ENCODE peak calls at places on chromosomes 6 and 20, in five cellular contexts. W, M, U, Z and R are unnamed samples.

GRCh38 chr6:11232968-11233626 is 629 bp upstream of the NEDD9 start:
- DNase-seq in W (peak; percentile 44), M (no peak), U (peak; percentile 22), Z (no peak), R (no peak)

GRCh38 chr6:22102671-22103070 is 194.2 kb downstream of the PRL start:
- DNase-seq in W (peak; percentile 37), M (no peak), U (peak; percentile 27), Z (no peak), R (no peak)

GRCh38 chr6:91569071-91569470 is 982.2 kb upstream of the MAP3K7 start:
- DNase-seq in W (no peak), M (no peak), U (peak; percentile 53), Z (no peak), R (no peak)

GRCh38 chr6:157459327-157459726 is 78.3 kb downstream of the ZDHHC14 start:
- DNase-seq in W (no peak), M (no peak), U (no peak), Z (no peak), R (no peak)

GRCh38 chr20:39190666-39191570 is 228.8 kb downstream of the DHX35 start:
- DNase-seq in W (peak; percentile 88), M (no peak), U (peak; percentile 44), Z (no peak), R (no peak)

GRCh38 chr6:151313060-151313459 is 73.3 kb downstream of the AKAP12 start:
- DNase-seq in W (no peak), M (no peak), U (no peak), Z (no peak), R (no peak)

GRCh38 chr6:108423982-108424695 is 129.3 kb downstream of the AFG1L start:
- DNase-seq in W (peak; percentile 19), M (no peak), U (no peak), Z (no peak), R (no peak)

GRCh38 chr6:116616757-116617093 is 446 bp downstream of the RSPH4A start:
- DNase-seq in W (peak; percentile 60), M (no peak), U (no peak), Z (no peak), R (no peak)

GRCh38 chr20:3811421-3812258 is 8.7 kb upstream of the AP5S1 start:
- DNase-seq in W (peak; percentile 98), M (peak; percentile 91), U (peak; percentile 99), Z (peak; percentile 92), R (peak; percentile 98)

GRCh38 chr20:38658879-38659612 is 57.4 kb downstream of the ARHGAP40 start:
- DNase-seq in W (peak; percentile 42), M (no peak), U (no peak), Z (no peak), R (no peak)

GRCh38 chr6:73236147-73236750 is 11.0 kb upstream of the KHDC1L start:
- DNase-seq in W (peak; percentile 96), M (no peak), U (peak; percentile 97), Z (no peak), R (no peak)

GRCh38 chr6:135018961-135019360 is 35.7 kb downstream of the HBS1L start:
- DNase-seq in W (no peak), M (no peak), U (no peak), Z (no peak), R (no peak)

GRCh38 chr6:109466212-109466923 is 10.8 kb upstream of the MICAL1 start:
- DNase-seq in W (no peak), M (no peak), U (no peak), Z (no peak), R (no peak)

GRCh38 chr6:109467696-109468095 is 12.1 kb upstream of the MICAL1 start:
- DNase-seq in W (no peak), M (no peak), U (peak; percentile 55), Z (no peak), R (no peak)

GRCh38 chr6:109469591-109470189 is 13.3 kb downstream of the ZBTB24 start:
- DNase-seq in W (no peak), M (no peak), U (no peak), Z (no peak), R (no peak)

GRCh38 chr6:109461733-109462526 is 6.4 kb upstream of the MICAL1 start:
- DNase-seq in W (peak; percentile 23), M (no peak), U (no peak), Z (no peak), R (no peak)

DNA sequence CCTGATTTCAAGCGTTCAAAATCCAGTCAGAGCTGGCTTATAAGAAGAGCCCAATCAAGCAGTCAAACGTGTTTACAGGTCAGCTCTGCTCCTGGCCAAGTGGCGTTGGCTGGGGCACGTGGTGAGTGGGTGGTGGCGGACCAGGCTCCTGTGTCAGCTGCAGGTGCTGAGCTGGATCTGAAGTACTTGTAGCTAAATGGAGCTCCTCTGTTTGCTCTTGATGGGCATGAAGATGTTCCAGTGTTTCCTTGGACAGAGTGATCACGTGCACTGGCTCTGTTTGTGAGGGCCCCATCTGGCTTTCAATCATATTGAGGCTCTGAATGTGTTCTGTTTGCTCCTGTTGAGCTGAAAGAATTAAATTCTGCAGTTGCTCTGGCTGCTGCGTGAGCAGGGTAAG is 10.2 kb upstream of the MICAL1 start:
- DNase-seq in W (no peak), M (no peak), U (no peak), Z (no peak), R (no peak)
- H3K27ac ChIP-seq in W (no peak overlapping the region), M (no peak overlapping the region), U (no peak overlapping the region), Z (no peak overlapping the region), R (no peak overlapping the region)

DNA sequence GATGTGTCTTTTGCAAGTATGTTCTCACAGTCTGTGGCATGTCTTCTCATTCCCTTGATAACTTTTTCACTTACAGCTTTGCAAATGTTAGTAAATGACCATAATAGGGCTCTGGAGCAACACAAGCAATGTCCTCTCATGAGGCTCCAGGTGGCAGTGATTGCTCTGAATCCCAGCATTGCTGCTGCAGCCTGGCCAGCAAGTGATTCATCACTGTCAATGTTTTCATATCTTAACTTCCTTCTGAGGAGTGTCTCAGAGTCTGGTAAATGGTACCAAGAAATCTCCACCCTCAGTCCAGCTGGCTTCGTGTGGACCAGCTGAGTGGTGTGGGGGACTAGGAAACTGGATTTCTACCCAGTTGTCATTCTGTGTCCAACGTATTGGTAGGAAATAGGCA is 139.6 kb downstream of the MYLK4 start:
- DNase-seq in W (no peak), M (no peak), U (no peak), Z (no peak), R (no peak)
- H3K27ac ChIP-seq in W (no peak overlapping the region), M (no peak overlapping the region), U (no peak overlapping the region), Z (no peak overlapping the region), R (no peak overlapping the region)

GRCh38 chr20:58886546-58886945 is 34.0 kb downstream of the GNAS start:
- DNase-seq in W (no peak), M (no peak), U (no peak), Z (no peak), R (no peak)

GRCh38 chr20:58889334-58890072 is 37.0 kb downstream of the GNAS start:
- DNase-seq in W (peak; percentile 56), M (no peak), U (no peak), Z (no peak), R (peak; percentile 68)

GRCh38 chr20:58890073-58890453 is 37.5 kb downstream of the GNAS start:
- DNase-seq in W (no peak), M (no peak), U (no peak), Z (no peak), R (no peak)

GRCh38 chr20:58888521-58889333 is 36.2 kb downstream of the GNAS start:
- DNase-seq in W (peak; percentile 89), M (peak; percentile 79), U (peak; percentile 72), Z (peak; percentile 38), R (peak; percentile 70)

DNA sequence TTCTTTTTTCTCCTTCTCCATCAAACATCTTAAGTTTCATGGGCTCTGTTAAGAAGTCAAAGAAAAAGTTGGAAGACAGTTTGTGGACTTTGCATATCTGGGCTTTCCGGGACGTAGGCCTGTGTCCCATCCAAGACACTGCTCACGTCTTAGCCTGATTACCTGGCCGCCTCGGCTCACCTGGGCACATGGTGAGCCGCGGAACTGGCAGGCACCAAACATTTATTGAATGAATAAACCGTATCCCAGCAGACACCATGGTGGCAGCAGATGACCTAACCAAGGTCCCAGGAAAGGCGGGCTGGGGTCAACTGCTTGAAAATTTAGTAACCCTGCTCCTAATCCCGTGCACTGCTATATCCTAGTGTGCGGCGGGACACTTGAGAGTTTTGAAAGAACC is 35.6 kb downstream of the GNAS start:
- DNase-seq in W (no peak), M (no peak), U (no peak), Z (no peak), R (no peak)
- H3K27ac ChIP-seq in W (no peak overlapping the region), M (peak overlapping the region; percentile 72), U (no peak overlapping the region), Z (peak overlapping the region; percentile 29), R (peak overlapping the region; percentile 100)

GRCh38 chr6:166046232-166046631 is 121.4 kb downstream of the TBXT start:
- DNase-seq in W (peak; percentile 94), M (no peak), U (peak; percentile 96), Z (no peak), R (no peak)
- H3K27ac ChIP-seq in W (peak overlapping the region; percentile 58), M (no peak overlapping the region), U (peak overlapping the region; percentile 85), Z (no peak overlapping the region), R (no peak overlapping the region)

GRCh38 chr6:24908555-24908954 is 27.2 kb downstream of the RIPOR2 start:
- DNase-seq in W (peak; percentile 55), M (no peak), U (peak; percentile 20), Z (no peak), R (no peak)

GRCh38 chr6:24906314-24906713 is 29.4 kb downstream of the RIPOR2 start:
- DNase-seq in W (no peak), M (no peak), U (no peak), Z (no peak), R (no peak)

GRCh38 chr6:24909281-24910216 is 26.2 kb downstream of the RIPOR2 start:
- DNase-seq in W (peak; percentile 34), M (no peak), U (no peak), Z (no peak), R (no peak)

GRCh38 chr6:24910331-24910849 is 25.4 kb downstream of the RIPOR2 start:
- DNase-seq in W (peak; percentile 24), M (no peak), U (no peak), Z (no peak), R (no peak)

DNA sequence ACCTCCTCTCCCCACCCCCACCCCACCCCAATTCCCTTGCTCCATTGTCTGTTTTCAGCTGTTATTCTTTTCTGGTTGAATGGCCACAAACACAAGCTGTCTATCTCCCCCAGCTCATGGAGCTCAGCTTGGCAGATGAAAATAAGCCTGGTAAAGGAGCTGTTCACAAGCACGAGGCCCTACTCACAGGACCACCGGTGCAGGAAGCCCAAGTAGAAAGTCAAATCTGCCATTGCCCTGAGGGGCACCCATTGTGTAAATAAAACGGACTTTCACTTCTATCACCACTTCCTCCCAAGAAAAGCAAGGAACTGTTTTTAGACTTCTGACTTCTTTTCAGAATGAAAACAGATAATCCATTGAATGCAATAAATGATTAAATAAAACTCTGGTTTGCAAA is 27.8 kb downstream of the RIPOR2 start:
- DNase-seq in W (peak; percentile 10), M (no peak), U (no peak), Z (no peak), R (no peak)
- H3K27ac ChIP-seq in W (no peak overlapping the region), M (peak overlapping the region; percentile 62), U (no peak overlapping the region), Z (no peak overlapping the region), R (no peak overlapping the region)